ENCODE peak calls at places on chromosomes 7 and 10, in eight cellular contexts. One of them, this sample, is unnamed.

GRCh38 chr10:49500420-49500819 is 38.5 kb downstream of the ERCC6 start:
- DNase-seq in activated CD8-positive, alpha-beta T cell treated with anti-CD3 and anti-CD28 coated beads for 36 hours: no peak
- DNase-seq in mammary epithelial cell: no peak
- DNase-seq in Calu3: no peak
- DNase-seq in HFFc6: no peak
- DNase-seq in AG04450: no peak
- DNase-seq in cardiac fibroblast: no peak
- DNase-seq in epithelial cell of esophagus: no peak
- DNase-seq in this sample: no peak

GRCh38 chr7:137538361-137538762 is 194.8 kb upstream of the PTN start:
- DNase-seq in activated CD8-positive, alpha-beta T cell treated with anti-CD3 and anti-CD28 coated beads for 36 hours: no peak
- DNase-seq in mammary epithelial cell: peak
- DNase-seq in Calu3: no peak
- DNase-seq in HFFc6: peak
- DNase-seq in AG04450: peak
- DNase-seq in cardiac fibroblast: peak
- DNase-seq in epithelial cell of esophagus: peak
- DNase-seq in this sample: no peak

GRCh38 chr10:73096041-73096451 is 620 bp downstream of the P4HA1 start:
- DNase-seq in activated CD8-positive, alpha-beta T cell treated with anti-CD3 and anti-CD28 coated beads for 36 hours: peak
- DNase-seq in mammary epithelial cell: peak
- DNase-seq in Calu3: peak
- DNase-seq in HFFc6: peak
- DNase-seq in AG04450: no peak
- DNase-seq in cardiac fibroblast: peak
- DNase-seq in epithelial cell of esophagus: peak
- DNase-seq in this sample: peak

GRCh38 chr7:101216860-101217387 is 457 bp downstream of the PLOD3 start:
- DNase-seq in activated CD8-positive, alpha-beta T cell treated with anti-CD3 and anti-CD28 coated beads for 36 hours: no peak
- DNase-seq in mammary epithelial cell: peak
- DNase-seq in Calu3: no peak
- DNase-seq in HFFc6: no peak
- DNase-seq in AG04450: no peak
- DNase-seq in cardiac fibroblast: no peak
- DNase-seq in epithelial cell of esophagus: no peak
- DNase-seq in this sample: no peak

GRCh38 chr7:130421685-130422084 is 19.1 kb downstream of the CEP41 start:
- DNase-seq in activated CD8-positive, alpha-beta T cell treated with anti-CD3 and anti-CD28 coated beads for 36 hours: peak
- DNase-seq in mammary epithelial cell: peak
- DNase-seq in Calu3: no peak
- DNase-seq in HFFc6: no peak
- DNase-seq in AG04450: no peak
- DNase-seq in cardiac fibroblast: peak
- DNase-seq in epithelial cell of esophagus: peak
- DNase-seq in this sample: no peak

GRCh38 chr10:107686095-107686494 is 521.6 kb upstream of the SORCS1 start:
- DNase-seq in activated CD8-positive, alpha-beta T cell treated with anti-CD3 and anti-CD28 coated beads for 36 hours: no peak
- DNase-seq in mammary epithelial cell: no peak
- DNase-seq in Calu3: no peak
- DNase-seq in HFFc6: no peak
- DNase-seq in AG04450: no peak
- DNase-seq in cardiac fibroblast: no peak
- DNase-seq in epithelial cell of esophagus: no peak
- DNase-seq in this sample: no peak

GRCh38 chr10:86168256-86168655 is 198.3 kb downstream of the GRID1 start:
- DNase-seq in activated CD8-positive, alpha-beta T cell treated with anti-CD3 and anti-CD28 coated beads for 36 hours: no peak
- DNase-seq in mammary epithelial cell: no peak
- DNase-seq in Calu3: no peak
- DNase-seq in HFFc6: no peak
- DNase-seq in AG04450: no peak
- DNase-seq in cardiac fibroblast: no peak
- DNase-seq in epithelial cell of esophagus: no peak
- DNase-seq in this sample: no peak

GRCh38 chr7:14846405-14846804 is 56.1 kb downstream of the DGKB start:
- DNase-seq in activated CD8-positive, alpha-beta T cell treated with anti-CD3 and anti-CD28 coated beads for 36 hours: no peak
- DNase-seq in mammary epithelial cell: no peak
- DNase-seq in Calu3: no peak
- DNase-seq in HFFc6: no peak
- DNase-seq in AG04450: no peak
- DNase-seq in cardiac fibroblast: no peak
- DNase-seq in epithelial cell of esophagus: no peak
- DNase-seq in this sample: no peak

GRCh38 chr10:36141786-36142560 is 499.9 kb upstream of the FZD8 start:
- DNase-seq in activated CD8-positive, alpha-beta T cell treated with anti-CD3 and anti-CD28 coated beads for 36 hours: no peak
- DNase-seq in mammary epithelial cell: no peak
- DNase-seq in Calu3: no peak
- DNase-seq in HFFc6: no peak
- DNase-seq in AG04450: no peak
- DNase-seq in cardiac fibroblast: peak
- DNase-seq in epithelial cell of esophagus: no peak
- DNase-seq in this sample: no peak

GRCh38 chr10:100119726-100120125 is 38.1 kb upstream of the CPN1 start:
- DNase-seq in activated CD8-positive, alpha-beta T cell treated with anti-CD3 and anti-CD28 coated beads for 36 hours: no peak
- DNase-seq in mammary epithelial cell: no peak
- DNase-seq in Calu3: no peak
- DNase-seq in HFFc6: no peak
- DNase-seq in AG04450: no peak
- DNase-seq in cardiac fibroblast: no peak
- DNase-seq in epithelial cell of esophagus: no peak
- DNase-seq in this sample: no peak

GRCh38 chr7:2281556-2281955 is 32.7 kb downstream of the SNX8 start:
- DNase-seq in activated CD8-positive, alpha-beta T cell treated with anti-CD3 and anti-CD28 coated beads for 36 hours: no peak
- DNase-seq in mammary epithelial cell: no peak
- DNase-seq in Calu3: no peak
- DNase-seq in HFFc6: no peak
- DNase-seq in AG04450: no peak
- DNase-seq in cardiac fibroblast: peak
- DNase-seq in epithelial cell of esophagus: no peak
- DNase-seq in this sample: no peak

GRCh38 chr7:36316319-36316718 is 73.3 kb upstream of the ANLN start:
- DNase-seq in activated CD8-positive, alpha-beta T cell treated with anti-CD3 and anti-CD28 coated beads for 36 hours: no peak
- DNase-seq in mammary epithelial cell: no peak
- DNase-seq in Calu3: no peak
- DNase-seq in HFFc6: no peak
- DNase-seq in AG04450: no peak
- DNase-seq in cardiac fibroblast: no peak
- DNase-seq in epithelial cell of esophagus: no peak
- DNase-seq in this sample: no peak

GRCh38 chr10:60414877-60415585 is 25.4 kb upstream of the ANK3 start:
- DNase-seq in activated CD8-positive, alpha-beta T cell treated with anti-CD3 and anti-CD28 coated beads for 36 hours: no peak
- DNase-seq in mammary epithelial cell: peak
- DNase-seq in Calu3: peak
- DNase-seq in HFFc6: peak
- DNase-seq in AG04450: peak
- DNase-seq in cardiac fibroblast: peak
- DNase-seq in epithelial cell of esophagus: peak
- DNase-seq in this sample: no peak

GRCh38 chr10:79242620-79243152 is 104.6 kb upstream of the PPIF start:
- DNase-seq in activated CD8-positive, alpha-beta T cell treated with anti-CD3 and anti-CD28 coated beads for 36 hours: peak
- DNase-seq in mammary epithelial cell: peak
- DNase-seq in Calu3: peak
- DNase-seq in HFFc6: peak
- DNase-seq in AG04450: peak
- DNase-seq in cardiac fibroblast: peak
- DNase-seq in epithelial cell of esophagus: peak
- DNase-seq in this sample: peak

GRCh38 chr10:119536508-119536837 is 6.0 kb downstream of the RGS10 start:
- DNase-seq in activated CD8-positive, alpha-beta T cell treated with anti-CD3 and anti-CD28 coated beads for 36 hours: no peak
- DNase-seq in mammary epithelial cell: no peak
- DNase-seq in Calu3: no peak
- DNase-seq in HFFc6: no peak
- DNase-seq in AG04450: no peak
- DNase-seq in cardiac fibroblast: no peak
- DNase-seq in epithelial cell of esophagus: no peak
- DNase-seq in this sample: no peak

GRCh38 chr7:139691253-139691781 is 86.5 kb downstream of the HIPK2 start:
- DNase-seq in activated CD8-positive, alpha-beta T cell treated with anti-CD3 and anti-CD28 coated beads for 36 hours: no peak
- DNase-seq in mammary epithelial cell: no peak
- DNase-seq in Calu3: no peak
- DNase-seq in HFFc6: no peak
- DNase-seq in AG04450: no peak
- DNase-seq in cardiac fibroblast: peak
- DNase-seq in epithelial cell of esophagus: no peak
- DNase-seq in this sample: no peak

GRCh38 chr10:117075064-117075463 is 63.0 kb downstream of the VAX1 start:
- DNase-seq in activated CD8-positive, alpha-beta T cell treated with anti-CD3 and anti-CD28 coated beads for 36 hours: no peak
- DNase-seq in mammary epithelial cell: peak
- DNase-seq in Calu3: no peak
- DNase-seq in HFFc6: no peak
- DNase-seq in AG04450: no peak
- DNase-seq in cardiac fibroblast: no peak
- DNase-seq in epithelial cell of esophagus: peak
- DNase-seq in this sample: no peak

GRCh38 chr7:26151953-26152781 is at the start of gene NFE2L3:
- DNase-seq in activated CD8-positive, alpha-beta T cell treated with anti-CD3 and anti-CD28 coated beads for 36 hours: peak
- DNase-seq in mammary epithelial cell: peak
- DNase-seq in Calu3: peak
- DNase-seq in HFFc6: peak
- DNase-seq in AG04450: no peak
- DNase-seq in cardiac fibroblast: peak
- DNase-seq in epithelial cell of esophagus: peak
- DNase-seq in this sample: peak

GRCh38 chr10:111114931-111115500 is 38.2 kb downstream of the ADRA2A start:
- DNase-seq in activated CD8-positive, alpha-beta T cell treated with anti-CD3 and anti-CD28 coated beads for 36 hours: no peak
- DNase-seq in mammary epithelial cell: no peak
- DNase-seq in Calu3: no peak
- DNase-seq in HFFc6: no peak
- DNase-seq in AG04450: no peak
- DNase-seq in cardiac fibroblast: no peak
- DNase-seq in epithelial cell of esophagus: no peak
- DNase-seq in this sample: no peak

GRCh38 chr10:130729876-130730275 is 581.6 kb downstream of the TCERG1L start:
- DNase-seq in activated CD8-positive, alpha-beta T cell treated with anti-CD3 and anti-CD28 coated beads for 36 hours: no peak
- DNase-seq in mammary epithelial cell: no peak
- DNase-seq in Calu3: no peak
- DNase-seq in HFFc6: no peak
- DNase-seq in AG04450: no peak
- DNase-seq in cardiac fibroblast: no peak
- DNase-seq in epithelial cell of esophagus: no peak
- DNase-seq in this sample: no peak

GRCh38 chr7:149860821-149861727 is 12.7 kb upstream of the ATP6V0E2 start:
- DNase-seq in activated CD8-positive, alpha-beta T cell treated with anti-CD3 and anti-CD28 coated beads for 36 hours: peak
- DNase-seq in mammary epithelial cell: no peak
- DNase-seq in Calu3: no peak
- DNase-seq in HFFc6: no peak
- DNase-seq in AG04450: no peak
- DNase-seq in cardiac fibroblast: no peak
- DNase-seq in epithelial cell of esophagus: no peak
- DNase-seq in this sample: no peak

GRCh38 chr10:97445722-97446639 is at the start of the genes EXOSC1 and ZDHHC16:
- DNase-seq in activated CD8-positive, alpha-beta T cell treated with anti-CD3 and anti-CD28 coated beads for 36 hours: peak
- DNase-seq in mammary epithelial cell: peak
- DNase-seq in Calu3: peak
- DNase-seq in HFFc6: peak
- DNase-seq in AG04450: peak
- DNase-seq in cardiac fibroblast: peak
- DNase-seq in epithelial cell of esophagus: peak
- DNase-seq in this sample: peak
- TF ChIP-seq CTCF in activated CD8-positive, alpha-beta T cell treated with anti-CD3 and anti-CD28 coated beads for 36 hours: no peak
- TF ChIP-seq CTCF in mammary epithelial cell: no peak
- TF ChIP-seq CTCF in Calu3: no peak
- TF ChIP-seq CTCF in HFFc6: peak
- TF ChIP-seq CTCF in AG04450: peak
- TF ChIP-seq CTCF in cardiac fibroblast: no peak
- TF ChIP-seq CTCF in epithelial cell of esophagus: peak
- TF ChIP-seq CTCF in this sample: no peak

DNA sequence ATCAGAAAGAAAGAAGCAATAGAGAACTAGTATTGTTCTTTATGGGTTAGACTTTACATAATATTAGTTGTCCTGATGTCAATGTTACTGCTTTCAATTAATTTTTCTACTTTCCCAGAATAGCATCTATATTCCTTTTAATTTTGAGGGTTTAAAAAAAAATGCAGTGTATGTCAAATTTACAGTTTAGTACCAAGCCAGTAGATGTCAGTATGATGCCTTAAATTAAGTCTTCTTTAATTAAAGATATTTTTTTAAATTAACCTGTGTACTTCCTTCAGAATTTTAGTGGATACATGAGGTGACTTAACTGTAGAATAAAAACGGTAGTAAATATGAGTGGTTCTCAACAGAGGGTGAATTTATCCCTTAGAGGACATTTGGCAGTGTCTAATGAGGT is 35.2 kb upstream of the STOX1 start:
- DNase-seq in activated CD8-positive, alpha-beta T cell treated with anti-CD3 and anti-CD28 coated beads for 36 hours: no peak
- DNase-seq in mammary epithelial cell: no peak
- DNase-seq in Calu3: no peak
- DNase-seq in HFFc6: no peak
- DNase-seq in AG04450: no peak
- DNase-seq in cardiac fibroblast: peak
- DNase-seq in epithelial cell of esophagus: no peak
- DNase-seq in this sample: no peak
- TF ChIP-seq CTCF in activated CD8-positive, alpha-beta T cell treated with anti-CD3 and anti-CD28 coated beads for 36 hours: peak
- TF ChIP-seq CTCF in mammary epithelial cell: peak
- TF ChIP-seq CTCF in Calu3: no peak
- TF ChIP-seq CTCF in HFFc6: peak
- TF ChIP-seq CTCF in AG04450: peak
- TF ChIP-seq CTCF in cardiac fibroblast: no peak
- TF ChIP-seq CTCF in epithelial cell of esophagus: no peak
- TF ChIP-seq CTCF in this sample: no peak

GRCh38 chr7:44084695-44085094 is 2.4 kb upstream of the POLM start:
- DNase-seq in activated CD8-positive, alpha-beta T cell treated with anti-CD3 and anti-CD28 coated beads for 36 hours: no peak
- DNase-seq in mammary epithelial cell: no peak
- DNase-seq in Calu3: no peak
- DNase-seq in HFFc6: no peak
- DNase-seq in AG04450: no peak
- DNase-seq in cardiac fibroblast: peak
- DNase-seq in epithelial cell of esophagus: no peak
- DNase-seq in this sample: no peak

GRCh38 chr7:44080686-44081265 is 1.6 kb downstream of the POLM start:
- DNase-seq in activated CD8-positive, alpha-beta T cell treated with anti-CD3 and anti-CD28 coated beads for 36 hours: no peak
- DNase-seq in mammary epithelial cell: no peak
- DNase-seq in Calu3: no peak
- DNase-seq in HFFc6: no peak
- DNase-seq in AG04450: no peak
- DNase-seq in cardiac fibroblast: no peak
- DNase-seq in epithelial cell of esophagus: no peak
- DNase-seq in this sample: no peak

GRCh38 chr7:44081266-44081748 is 1.0 kb downstream of the POLM start:
- DNase-seq in activated CD8-positive, alpha-beta T cell treated with anti-CD3 and anti-CD28 coated beads for 36 hours: peak
- DNase-seq in mammary epithelial cell: no peak
- DNase-seq in Calu3: no peak
- DNase-seq in HFFc6: no peak
- DNase-seq in AG04450: no peak
- DNase-seq in cardiac fibroblast: no peak
- DNase-seq in epithelial cell of esophagus: no peak
- DNase-seq in this sample: peak

GRCh38 chr7:44083796-44084195 is 1.5 kb upstream of the POLM start:
- DNase-seq in activated CD8-positive, alpha-beta T cell treated with anti-CD3 and anti-CD28 coated beads for 36 hours: no peak
- DNase-seq in mammary epithelial cell: no peak
- DNase-seq in Calu3: no peak
- DNase-seq in HFFc6: no peak
- DNase-seq in AG04450: no peak
- DNase-seq in cardiac fibroblast: no peak
- DNase-seq in epithelial cell of esophagus: no peak
- DNase-seq in this sample: no peak

GRCh38 chr7:44082541-44083207 is 344 bp upstream of the POLM start:
- DNase-seq in activated CD8-positive, alpha-beta T cell treated with anti-CD3 and anti-CD28 coated beads for 36 hours: peak
- DNase-seq in mammary epithelial cell: peak
- DNase-seq in Calu3: peak
- DNase-seq in HFFc6: peak
- DNase-seq in AG04450: peak
- DNase-seq in cardiac fibroblast: peak
- DNase-seq in epithelial cell of esophagus: peak
- DNase-seq in this sample: peak
- TF ChIP-seq CTCF in activated CD8-positive, alpha-beta T cell treated with anti-CD3 and anti-CD28 coated beads for 36 hours: no peak
- TF ChIP-seq CTCF in mammary epithelial cell: no peak
- TF ChIP-seq CTCF in Calu3: no peak
- TF ChIP-seq CTCF in HFFc6: no peak
- TF ChIP-seq CTCF in AG04450: no peak
- TF ChIP-seq CTCF in cardiac fibroblast: no peak
- TF ChIP-seq CTCF in epithelial cell of esophagus: no peak
- TF ChIP-seq CTCF in this sample: no peak

GRCh38 chr10:7826971-7827370 is 8.7 kb downstream of the TAF3 start:
- DNase-seq in activated CD8-positive, alpha-beta T cell treated with anti-CD3 and anti-CD28 coated beads for 36 hours: peak
- DNase-seq in mammary epithelial cell: peak
- DNase-seq in Calu3: no peak
- DNase-seq in HFFc6: peak
- DNase-seq in AG04450: no peak
- DNase-seq in cardiac fibroblast: peak
- DNase-seq in epithelial cell of esophagus: peak
- DNase-seq in this sample: no peak
- TF ChIP-seq CTCF in activated CD8-positive, alpha-beta T cell treated with anti-CD3 and anti-CD28 coated beads for 36 hours: no peak
- TF ChIP-seq CTCF in mammary epithelial cell: no peak
- TF ChIP-seq CTCF in Calu3: no peak
- TF ChIP-seq CTCF in HFFc6: peak
- TF ChIP-seq CTCF in AG04450: peak
- TF ChIP-seq CTCF in cardiac fibroblast: peak
- TF ChIP-seq CTCF in epithelial cell of esophagus: no peak
- TF ChIP-seq CTCF in this sample: no peak